ENCODE peak calls at places on chromosomes 1 and 21, in seven cellular contexts. F is NCI-H1930; Q is stimulated activated CD8-positive, alpha-beta memory T cell treated with anti-CD3 and anti-CD28 coated beads, Interleukin-7, amount 100 ng/mL, for 4 hours; S is mucosa of descending colon; T is effector memory CD8-positive, alpha-beta T cell; K is astrocyte of the cerebellum; L is amniotic epithelial cell. O is an unnamed sample.

GRCh38 chr1:16092923-16093511 is 19.6 kb upstream of the FAM131C start:
- DNase-seq in F (no peak), Q (no peak), S (no peak), T (no peak), K (no peak), L (no peak), O (no peak)

GRCh38 chr21:26377111-26377694 is 195.9 kb downstream of the CYYR1 start:
- DNase-seq in F (no peak), Q (no peak), S (no peak), T (no peak), K (no peak), L (no peak), O (no peak)

GRCh38 chr1:224482619-224483018 is 48.0 kb upstream of the WDR26 start:
- DNase-seq in F (no peak), Q (no peak), S (peak), T (no peak), K (no peak), L (no peak), O (no peak)

GRCh38 chr1:25064465-25065238 is 134.6 kb upstream of the RUNX3 start:
- DNase-seq in F (no peak), Q (peak), S (no peak), T (peak), K (no peak), L (no peak), O (no peak)

GRCh38 chr1:20279507-20279906 is 11.2 kb upstream of the VWA5B1 start:
- DNase-seq in F (no peak), Q (no peak), S (no peak), T (no peak), K (no peak), L (peak), O (no peak)

GRCh38 chr21:45386336-45386727 is 18.6 kb upstream of the COL18A1 start:
- DNase-seq in F (no peak), Q (no peak), S (no peak), T (no peak), K (no peak), L (no peak), O (no peak)

GRCh38 chr1:228148196-228148861 is 1.4 kb upstream of the GJC2 start:
- DNase-seq in F (no peak), Q (no peak), S (no peak), T (no peak), K (no peak), L (no peak), O (no peak)

GRCh38 chr1:167533851-167534300 is 15.5 kb upstream of the CD247 start:
- DNase-seq in F (no peak), Q (peak), S (peak), T (peak), K (peak), L (peak), O (peak)

GRCh38 chr1:221715321-221716169 is 26.3 kb downstream of the DUSP10 start:
- DNase-seq in F (no peak), Q (no peak), S (peak), T (no peak), K (no peak), L (no peak), O (peak)

GRCh38 chr1:61227857-61228557 is 145.6 kb downstream of the NFIA start:
- DNase-seq in F (no peak), Q (no peak), S (no peak), T (no peak), K (no peak), L (no peak), O (no peak)

GRCh38 chr1:115829023-115829674 is 11.8 kb downstream of the NHLH2 start:
- DNase-seq in F (no peak), Q (no peak), S (peak), T (no peak), K (peak), L (peak), O (no peak)

GRCh38 chr1:19762175-19762779 is 37.4 kb downstream of the TMCO4 start:
- DNase-seq in F (no peak), Q (no peak), S (peak), T (peak), K (no peak), L (no peak), O (no peak)

GRCh38 chr1:36775716-36776115 is 258.6 kb downstream of the GRIK3 start:
- DNase-seq in F (peak), Q (no peak), S (no peak), T (no peak), K (no peak), L (no peak), O (no peak)

GRCh38 chr1:47579809-47580208 is 142.0 kb downstream of the FOXD2 start:
- DNase-seq in F (no peak), Q (no peak), S (no peak), T (no peak), K (no peak), L (no peak), O (no peak)

GRCh38 chr1:68231627-68232303 is 558 bp downstream of the WLS start:
- DNase-seq in F (no peak), Q (no peak), S (peak), T (no peak), K (peak), L (peak), O (peak)

GRCh38 chr1:240803151-240803550 is 191.2 kb upstream of the GREM2 start:
- DNase-seq in F (no peak), Q (no peak), S (no peak), T (no peak), K (no peak), L (peak), O (no peak)

GRCh38 chr21:25826652-25827051 is 91.9 kb downstream of the GABPA start:
- DNase-seq in F (no peak), Q (no peak), S (no peak), T (no peak), K (no peak), L (no peak), O (no peak)

GRCh38 chr1:93619507-93620168 is 62.0 kb downstream of the BCAR3 start:
- DNase-seq in F (no peak), Q (no peak), S (no peak), T (no peak), K (no peak), L (no peak), O (no peak)

GRCh38 chr1:46096269-46097148 is 35.9 kb downstream of the PIK3R3 start:
- DNase-seq in F (no peak), Q (no peak), S (no peak), T (no peak), K (no peak), L (no peak), O (no peak)

GRCh38 chr1:67793562-67793961 is 39.7 kb downstream of the GNG12 start:
- DNase-seq in F (no peak), Q (no peak), S (no peak), T (no peak), K (peak), L (peak), O (no peak)

GRCh38 chr1:155060736-155061135 is 2.8 kb upstream of the EFNA4 start:
- DNase-seq in F (no peak), Q (no peak), S (no peak), T (no peak), K (no peak), L (no peak), O (no peak)

GRCh38 chr1:181149326-181150000 is 61.0 kb downstream of the IER5 start:
- DNase-seq in F (no peak), Q (peak), S (peak), T (peak), K (no peak), L (no peak), O (no peak)

O was measured in NCI-H1048.